ENCODE peak calls at places on chromosomes 13 and 19, in seven cellular contexts. O, I, P, Y, V, T and Z are unnamed samples.

GRCh38 chr13:76822691-76823267 is 63.4 kb downstream of the KCTD12 start:
- DNase-seq in I (no peak), O (no peak), P (no peak), T (no peak), Y (no peak), V (no peak), Z (peak; percentile 58)

GRCh38 chr19:1469200-1469935 is 9.6 kb downstream of the C19orf25 start:
- DNase-seq in T (no peak), V (no peak), O (no peak), Y (no peak), I (no peak), P (no peak), Z (peak; percentile 71)

GRCh38 chr13:40456397-40456958 is 210.0 kb downstream of the FOXO1 start:
- DNase-seq in Y (no peak), V (no peak), T (no peak), O (no peak), I (no peak), P (no peak), Z (no peak)

GRCh38 chr19:33344210-33344609 is 29.3 kb upstream of the CEBPG start:
- DNase-seq in V (no peak), P (no peak), O (no peak), I (no peak), Y (no peak), T (no peak), Z (no peak)

GRCh38 chr19:18501351-18501750 is 20.5 kb downstream of the ELL start:
- DNase-seq in O (no peak), I (no peak), T (no peak), Y (no peak), V (no peak), P (no peak), Z (no peak)

GRCh38 chr19:27774827-27775226 is 1438.1 kb downstream of the UQCRFS1 start:
- DNase-seq in Y (no peak), P (no peak), V (no peak), O (peak; percentile 35), I (no peak), T (peak; percentile 18), Z (no peak)

GRCh38 chr19:17468302-17469091 is 1.8 kb upstream of the SLC27A1 start:
- DNase-seq in Y (no peak), I (no peak), V (no peak), P (no peak), T (no peak), O (no peak), Z (no peak)

GRCh38 chr13:101416181-101417042 is at the start of gene NALCN:
- DNase-seq in P (no peak), O (no peak), T (no peak), V (no peak), I (no peak), Y (peak; percentile 82), Z (peak; percentile 9)

GRCh38 chr19:2524840-2525723 is 49.2 kb downstream of the GADD45B start:
- DNase-seq in P (no peak), Y (no peak), O (no peak), I (peak; percentile 87), V (no peak), T (peak; percentile 68), Z (peak; percentile 91)

GRCh38 chr19:49987159-49987698 is 26.3 kb upstream of the SIGLEC11 start:
- DNase-seq in O (peak; percentile 70), Y (no peak), T (peak; percentile 87), V (peak; percentile 90), I (peak; percentile 88), P (peak; percentile 54), Z (peak; percentile 98)

GRCh38 chr13:52809310-52809769 is 39.1 kb downstream of the PCDH8 start:
- DNase-seq in V (peak; percentile 61), P (peak; percentile 35), Y (peak; percentile 93), I (peak; percentile 72), T (peak; percentile 80), O (peak; percentile 85), Z (peak; percentile 83)

GRCh38 chr13:85772379-85772778 is 26.8 kb downstream of the SLITRK6 start:
- DNase-seq in O (no peak), T (peak; percentile 12), Y (no peak), V (no peak), I (no peak), P (no peak), Z (no peak)

GRCh38 chr13:30396434-30397075 is 25.7 kb upstream of the UBE2L5 start:
- DNase-seq in V (no peak), O (no peak), T (no peak), Y (no peak), P (no peak), I (no peak), Z (no peak)

GRCh38 chr19:58033741-58034475 is at the start of gene ZSCAN1:
- DNase-seq in O (no peak), P (no peak), V (peak; percentile 70), Y (peak; percentile 92), T (no peak), I (no peak), Z (peak; percentile 83)

GRCh38 chr19:9456018-9456689 is 20.8 kb upstream of the ZNF266 start:
- DNase-seq in O (no peak), I (no peak), T (no peak), Y (no peak), P (no peak), V (no peak), Z (no peak)

GRCh38 chr13:23811366-23812027 is 77.7 kb downstream of the MIPEP start:
- DNase-seq in T (no peak), I (no peak), V (no peak), Y (no peak), O (no peak), P (no peak), Z (no peak)

GRCh38 chr19:39502640-39503417 is 4.1 kb downstream of the DLL3 start:
- DNase-seq in Y (peak; percentile 91), P (no peak), O (peak; percentile 91), T (peak; percentile 56), I (peak; percentile 66), V (no peak), Z (no peak)

GRCh38 chr13:40408602-40409001 is 257.8 kb downstream of the FOXO1 start:
- DNase-seq in O (no peak), V (no peak), T (no peak), Y (no peak), P (no peak), I (peak; percentile 40), Z (no peak)

GRCh38 chr13:111938743-111939142 is 128.2 kb upstream of the SOX1 start:
- DNase-seq in T (no peak), O (no peak), P (no peak), Y (no peak), V (no peak), I (no peak), Z (no peak)

GRCh38 chr13:74771964-74772363 is 637.8 kb upstream of the KLF12 start:
- DNase-seq in T (no peak), I (no peak), P (no peak), O (no peak), Y (no peak), V (no peak), Z (no peak)

DNA sequence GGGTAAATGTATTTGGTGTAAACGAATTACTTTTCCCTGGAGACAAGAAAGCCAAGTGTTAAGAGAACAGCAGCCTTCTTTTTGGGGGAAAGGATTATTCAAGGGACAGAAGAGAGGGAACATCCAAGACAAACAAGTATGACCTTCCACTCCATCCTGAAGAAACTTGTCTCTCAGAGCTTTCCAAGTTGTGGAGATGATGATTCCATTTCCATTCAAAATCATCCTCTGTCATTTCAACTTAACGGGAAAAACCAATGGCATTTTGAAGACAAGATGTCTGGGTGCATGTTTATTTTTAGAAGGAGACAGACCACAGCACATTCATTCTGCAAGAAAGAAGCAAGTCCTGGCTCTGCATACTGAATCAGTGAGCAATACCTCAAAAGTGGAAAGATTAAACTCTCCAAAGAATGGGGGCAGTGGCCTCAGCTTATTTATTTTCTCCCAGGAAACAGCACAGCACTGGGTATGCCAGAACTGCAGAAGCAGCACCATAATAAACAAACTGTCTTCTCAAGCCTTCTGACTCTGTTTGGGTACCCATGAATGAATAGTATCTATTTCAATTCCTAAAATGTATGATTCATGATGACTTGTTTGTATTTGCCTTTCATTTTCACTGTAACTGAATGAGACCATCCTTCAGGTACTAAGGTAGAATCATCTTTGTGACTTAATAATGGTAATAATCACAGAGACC is 541.0 kb downstream of the RFC3 start:
- DNase-seq in I (no peak), P (no peak), V (no peak), O (no peak), T (no peak), Y (no peak), Z (no peak)
- TF ChIP-seq JUND in I (no peak), P (no peak), V (no peak), O (no peak), T (no peak), Y (peak; percentile 49), Z (no peak)

GRCh38 chr13:95564948-95565347 is 12.4 kb downstream of the CLDN10 start:
- DNase-seq in P (no peak), O (no peak), T (no peak), I (no peak), Y (no peak), V (no peak), Z (no peak)
- TF ChIP-seq JUND in P (no peak), O (no peak), T (no peak), I (no peak), Y (no peak), V (no peak), Z (no peak)

GRCh38 chr13:21435231-21435630 is 23.9 kb downstream of the ZDHHC20 start:
- DNase-seq in P (no peak), I (no peak), O (no peak), Y (no peak), T (no peak), V (no peak), Z (no peak)

GRCh38 chr13:21436582-21436981 is 22.5 kb downstream of the ZDHHC20 start:
- DNase-seq in I (no peak), O (no peak), Y (no peak), V (no peak), P (no peak), T (no peak), Z (no peak)

GRCh38 chr13:21434588-21434987 is 24.5 kb downstream of the ZDHHC20 start:
- DNase-seq in I (no peak), P (no peak), T (no peak), O (no peak), V (no peak), Y (no peak), Z (no peak)

GRCh38 chr13:21435710-21436151 is 23.4 kb downstream of the ZDHHC20 start:
- DNase-seq in Y (no peak), P (peak; percentile 63), I (peak; percentile 87), T (peak; percentile 71), O (peak; percentile 69), V (no peak), Z (no peak)
- TF ChIP-seq JUND in Y (no peak), P (peak; percentile 55), I (peak; percentile 83), T (peak; percentile 88), O (peak; percentile 97), V (no peak), Z (no peak)

GRCh38 chr19:48541813-48542212 is 10.2 kb upstream of the SULT2B1 start:
- DNase-seq in P (no peak), T (no peak), O (no peak), I (no peak), V (no peak), Y (no peak), Z (no peak)

GRCh38 chr19:48539503-48540096 is 12.4 kb upstream of the SULT2B1 start:
- DNase-seq in P (no peak), O (peak; percentile 12), V (no peak), T (no peak), I (no peak), Y (peak; percentile 63), Z (no peak)

GRCh38 chr19:48540110-48540509 is 11.9 kb upstream of the SULT2B1 start:
- DNase-seq in I (no peak), T (no peak), V (no peak), Y (no peak), O (no peak), P (no peak), Z (no peak)

GRCh38 chr19:48544856-48545750 is 6.9 kb upstream of the SULT2B1 start:
- DNase-seq in O (no peak), P (no peak), T (no peak), Y (no peak), V (no peak), I (no peak), Z (no peak)

GRCh38 chr19:48543121-48543710 is 8.8 kb upstream of the SULT2B1 start:
- DNase-seq in V (no peak), Y (no peak), T (no peak), O (no peak), P (no peak), I (peak; percentile 53), Z (no peak)
- TF ChIP-seq JUND in V (no peak), Y (no peak), T (no peak), O (no peak), P (no peak), I (no peak), Z (no peak)